ENCODE peak calls at places on chromosome X, in five cellular contexts. K, A, V, B and H are unnamed samples.

GRCh38 chrX:35276115-35276514 is 333.5 kb downstream of the FAM47B start:
- DNase-seq in K (no peak), A (no peak), V (no peak), B (no peak), H (no peak)

GRCh38 chrX:38312436-38312835 is 14.9 kb downstream of the RPGR start:
- DNase-seq in K (no peak), A (no peak), V (no peak), B (peak; percentile 66), H (no peak)

GRCh38 chrX:22039541-22039940 is 7.4 kb downstream of the PHEX start:
- DNase-seq in K (no peak), A (no peak), V (no peak), B (no peak), H (no peak)

GRCh38 chrX:39308126-39308525 is 506.9 kb downstream of the MID1IP1 start:
- DNase-seq in K (no peak), A (no peak), V (no peak), B (peak; percentile 47), H (no peak)

GRCh38 chrX:64150775-64151174 is 54.7 kb downstream of the AMER1 start:
- DNase-seq in K (no peak), A (no peak), V (no peak), B (no peak), H (no peak)

GRCh38 chrX:17968367-17968766 is 107.3 kb upstream of the RAI2 start:
- DNase-seq in K (no peak), A (no peak), V (no peak), B (no peak), H (no peak)

GRCh38 chrX:20974326-20974725 is 399.9 kb upstream of the CNKSR2 start:
- DNase-seq in K (no peak), A (no peak), V (no peak), B (peak; percentile 18), H (no peak)

GRCh38 chrX:111282991-111283390 is 12.7 kb upstream of the CAPN6 start:
- DNase-seq in K (no peak), A (no peak), V (no peak), B (no peak), H (no peak)

GRCh38 chrX:87900320-87900908 is 382.8 kb downstream of the KLHL4 start:
- DNase-seq in K (no peak), A (peak; percentile 73), V (no peak), B (no peak), H (no peak)

GRCh38 chrX:356385-357034 is 30.2 kb downstream of the PPP2R3B start:
- DNase-seq in K (no peak), A (no peak), V (no peak), B (peak; percentile 96), H (peak; percentile 23)

GRCh38 chrX:40314070-40314469 is 216.3 kb upstream of the BCOR start:
- DNase-seq in K (no peak), A (no peak), V (no peak), B (no peak), H (no peak)

GRCh38 chrX:38060331-38060878 is 54.1 kb downstream of the SYTL5 start:
- DNase-seq in K (no peak), A (no peak), V (no peak), B (peak; percentile 73), H (peak; percentile 20)

GRCh38 chrX:47518105-47518504 is 35.1 kb upstream of the ZNF41 start:
- DNase-seq in K (no peak), A (no peak), V (no peak), B (peak; percentile 43), H (no peak)

GRCh38 chrX:1466232-1466661 is 13.5 kb upstream of the ASMTL start:
- DNase-seq in K (no peak), A (no peak), V (no peak), B (no peak), H (no peak)

GRCh38 chrX:12505127-12505526 is 286.1 kb upstream of the PRPS2 start:
- DNase-seq in K (no peak), A (no peak), V (no peak), B (no peak), H (no peak)

GRCh38 chrX:16826207-16826606 is 39.9 kb downstream of the TXLNG start:
- DNase-seq in K (no peak), A (peak; percentile 61), V (no peak), B (peak; percentile 60), H (no peak)

GRCh38 chrX:43958529-43958928 is 14.7 kb downstream of the NDP start:
- DNase-seq in K (no peak), A (peak; percentile 82), V (no peak), B (peak; percentile 77), H (peak; percentile 76)

GRCh38 chrX:102658551-102658950 is 7.3 kb downstream of the GPRASP1 start:
- DNase-seq in K (no peak), A (no peak), V (no peak), B (no peak), H (no peak)

GRCh38 chrX:16946971-16947562 is 609 bp downstream of the REPS2 start:
- DNase-seq in K (no peak), A (no peak), V (no peak), B (no peak), H (no peak)

GRCh38 chrX:3638280-3638873 is 75.1 kb downstream of the PRKX start:
- DNase-seq in K (no peak), A (peak; percentile 58), V (no peak), B (peak; percentile 26), H (peak; percentile 31)

GRCh38 chrX:134807039-134807729 is 148.9 kb upstream of the PLAC1 start:
- DNase-seq in K (peak; percentile 80), A (peak; percentile 95), V (peak; percentile 45), B (peak; percentile 89), H (peak; percentile 84)

GRCh38 chrX:12975670-12975965 is 708 bp downstream of the TMSB4X start:
- DNase-seq in K (no peak), A (no peak), V (no peak), B (no peak), H (no peak)

GRCh38 chrX:115449742-115450141 is 111.2 kb upstream of the PLS3 start:
- DNase-seq in K (no peak), A (peak; percentile 59), V (no peak), B (peak; percentile 56), H (peak; percentile 46)

GRCh38 chrX:2774057-2774456 is 22.2 kb downstream of the XG start:
- DNase-seq in K (no peak), A (no peak), V (no peak), B (no peak), H (no peak)

GRCh38 chrX:47683171-47684145 is 24.5 kb upstream of the UXT start:
- DNase-seq in K (no peak), A (peak; percentile 56), V (no peak), B (no peak), H (no peak)

GRCh38 chrX:151776936-151777335 is 42.4 kb downstream of the CNGA2 start:
- DNase-seq in K (no peak), A (no peak), V (no peak), B (no peak), H (no peak)

GRCh38 chrX:153635388-153635787 is 11.6 kb upstream of the DUSP9 start:
- DNase-seq in K (no peak), A (no peak), V (no peak), B (no peak), H (no peak)

GRCh38 chrX:87728459-87728858 is 210.9 kb downstream of the KLHL4 start:
- DNase-seq in K (no peak), A (no peak), V (no peak), B (no peak), H (no peak)